ENCODE peak calls at places on chromosomes 16 and 17, in seven cellular contexts. Y is epithelial cell of esophagus, Q is AG04450, X is heart left ventricle, G is HAP-1, N is uterus, T is small intestine. M is an unnamed sample.

GRCh38 chr17:45288825-45289224 is 26.9 kb upstream of the SPATA32 start:
- DNase-seq in Y (no peak), Q (no peak), X (peak; percentile 64), G (no peak), N (peak; percentile 56), T (peak; percentile 45), M (no peak)

GRCh38 chr17:37358098-37358829 is 17.5 kb upstream of the C17orf78 start:
- DNase-seq in Y (peak; percentile 43), Q (no peak), X (peak; percentile 37), G (peak; percentile 79), N (peak; percentile 47), T (peak; percentile 58), M (no peak)

GRCh38 chr16:85002643-85003042 is 8.7 kb downstream of the ZDHHC7 start:
- DNase-seq in Y (no peak), Q (no peak), X (peak; percentile 48), G (no peak), N (no peak), T (no peak), M (no peak)

GRCh38 chr16:69818811-69819587 is 56.9 kb downstream of the WWP2 start:
- DNase-seq in Y (no peak), Q (no peak), X (no peak), G (no peak), N (no peak), T (no peak), M (no peak)

GRCh38 chr17:77837917-77838316 is 120.6 kb upstream of the TNRC6C start:
- DNase-seq in Y (no peak), Q (no peak), X (no peak), G (no peak), N (no peak), T (no peak), M (no peak)

GRCh38 chr16:10390330-10390729 is 4.5 kb downstream of the ATF7IP2 start:
- DNase-seq in Y (no peak), Q (no peak), X (no peak), G (no peak), N (no peak), T (no peak), M (no peak)

GRCh38 chr16:68234188-68235104 is 1.5 kb downstream of the ESRP2 start:
- DNase-seq in Y (peak; percentile 93), Q (no peak), X (peak; percentile 23), G (no peak), N (peak; percentile 18), T (peak; percentile 92), M (no peak)

GRCh38 chr17:43560461-43561427 is 14.6 kb upstream of the ETV4 start:
- DNase-seq in Y (no peak), Q (no peak), X (no peak), G (no peak), N (no peak), T (no peak), M (no peak)

GRCh38 chr17:16923904-16924700 is 47.8 kb downstream of the TNFRSF13B start:
- DNase-seq in Y (no peak), Q (no peak), X (no peak), G (no peak), N (no peak), T (no peak), M (no peak)

GRCh38 chr17:61000911-61001310 is 323.3 kb downstream of the BCAS3 start:
- DNase-seq in Y (peak; percentile 2), Q (peak; percentile 26), X (no peak), G (no peak), N (no peak), T (no peak), M (no peak)

GRCh38 chr17:40451420-40451819 is 8.2 kb downstream of the IGFBP4 start:
- DNase-seq in Y (no peak), Q (peak; percentile 84), X (peak; percentile 82), G (no peak), N (peak; percentile 93), T (no peak), M (no peak)

GRCh38 chr16:14003119-14003570 is 68.0 kb upstream of the MRTFB start:
- DNase-seq in Y (peak; percentile 94), Q (no peak), X (peak; percentile 77), G (peak; percentile 75), N (peak; percentile 68), T (no peak), M (no peak)
- H3K4me3 ChIP-seq in Y (no peak overlapping the region), Q (peak overlapping the region; percentile 45), X (peak overlapping the region; percentile 45), G (peak overlapping the region; percentile 7), N (peak overlapping the region; percentile 32), T (no peak overlapping the region), M (peak overlapping the region; percentile 19)

DNA sequence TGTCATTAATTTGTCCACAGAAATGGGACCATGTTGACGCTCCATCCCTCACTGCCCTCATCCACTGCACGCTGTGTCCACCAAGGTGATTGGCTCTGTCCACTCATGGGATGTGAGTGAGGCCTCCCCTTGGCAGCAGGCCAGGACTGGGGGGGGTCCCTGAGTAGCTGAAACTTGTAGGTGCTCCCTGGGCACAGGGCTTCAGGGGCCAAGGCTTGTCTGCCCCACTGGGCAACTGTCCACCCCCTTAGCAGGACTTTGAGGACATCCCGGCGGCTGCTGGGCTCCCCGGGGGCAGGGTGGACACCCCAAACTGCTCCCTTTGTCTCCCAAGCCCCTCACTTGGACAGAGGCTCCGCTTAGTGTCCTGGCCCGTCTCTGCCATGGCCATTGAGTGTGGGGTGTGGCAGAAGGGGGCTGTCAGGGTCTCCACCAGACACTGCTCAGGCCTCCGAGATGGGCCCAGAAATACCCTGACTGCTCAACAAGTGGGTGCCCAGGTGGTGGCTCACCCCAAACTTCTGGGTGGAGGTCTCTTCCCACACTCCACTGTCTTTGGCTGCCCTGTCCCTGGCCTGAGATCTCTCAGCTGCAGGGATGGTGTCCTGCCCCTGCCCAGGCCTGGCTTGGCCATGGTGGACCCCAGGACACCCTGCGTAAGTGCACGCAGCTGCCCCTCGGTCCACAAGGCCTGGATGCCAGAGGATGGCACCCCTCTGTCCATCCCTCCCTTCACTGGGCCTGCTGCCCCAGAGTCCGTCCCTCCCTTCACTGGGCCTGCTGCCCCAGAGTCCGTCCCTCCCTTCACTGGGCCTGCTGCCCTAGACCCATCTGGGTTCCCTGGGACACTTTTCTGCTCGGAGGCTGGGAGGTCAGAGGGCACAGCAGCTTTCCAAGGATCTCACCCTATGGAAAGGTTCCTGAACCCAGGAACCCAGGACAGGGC is 2.9 kb upstream of the RAB40C start:
- DNase-seq in Y (no peak), Q (no peak), X (no peak), G (no peak), N (peak; percentile 38), T (no peak), M (no peak)
- H3K4me3 ChIP-seq in Y (peak overlapping the region; percentile 7), Q (no peak overlapping the region), X (no peak overlapping the region), G (no peak overlapping the region), N (no peak overlapping the region), T (no peak overlapping the region), M (no peak overlapping the region)

DNA sequence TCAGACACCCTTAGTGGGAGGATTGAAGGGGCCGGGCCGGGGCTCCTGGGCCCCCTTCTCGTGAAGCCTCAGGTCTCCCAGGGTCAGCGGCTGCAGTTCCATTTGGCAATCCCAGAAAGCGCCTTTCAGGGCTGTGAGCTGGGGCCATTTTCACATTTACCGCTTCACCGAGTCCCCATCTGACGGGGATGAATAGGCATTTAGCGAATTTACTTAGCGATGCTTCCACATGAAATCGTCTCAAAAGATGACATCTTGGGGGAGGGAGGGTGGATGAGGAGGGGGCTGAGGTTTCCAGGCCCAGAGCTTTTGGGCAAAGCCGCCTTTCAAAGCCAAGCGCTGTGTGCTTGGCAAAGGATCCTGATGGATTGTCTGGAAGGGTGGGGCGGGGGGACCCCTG is 309.7 kb downstream of the XYLT1 start:
- DNase-seq in Y (no peak), Q (no peak), X (no peak), G (no peak), N (no peak), T (no peak), M (no peak)
- H3K4me3 ChIP-seq in Y (no peak overlapping the region), Q (no peak overlapping the region), X (no peak overlapping the region), G (no peak overlapping the region), N (no peak overlapping the region), T (no peak overlapping the region), M (no peak overlapping the region)

GRCh38 chr17:31738067-31738466 is 121.0 kb downstream of the COPRS start:
- DNase-seq in Y (no peak), Q (no peak), X (no peak), G (no peak), N (no peak), T (peak; percentile 17), M (no peak)

GRCh38 chr17:31741371-31741770 is 117.7 kb downstream of the COPRS start:
- DNase-seq in Y (no peak), Q (no peak), X (no peak), G (no peak), N (no peak), T (no peak), M (no peak)

GRCh38 chr17:31739300-31739699 is 119.7 kb downstream of the COPRS start:
- DNase-seq in Y (peak; percentile 66), Q (peak; percentile 59), X (no peak), G (no peak), N (no peak), T (no peak), M (no peak)

GRCh38 chr17:31738488-31738887 is 120.6 kb downstream of the COPRS start:
- DNase-seq in Y (no peak), Q (no peak), X (peak; percentile 40), G (no peak), N (no peak), T (no peak), M (no peak)

GRCh38 chr17:31740611-31741082 is 118.4 kb downstream of the COPRS start:
- DNase-seq in Y (no peak), Q (peak; percentile 76), X (no peak), G (peak; percentile 26), N (no peak), T (no peak), M (peak; percentile 66)
- H3K4me3 ChIP-seq in Y (no peak overlapping the region), Q (no peak overlapping the region), X (no peak overlapping the region), G (no peak overlapping the region), N (no peak overlapping the region), T (no peak overlapping the region), M (no peak overlapping the region)

DNA sequence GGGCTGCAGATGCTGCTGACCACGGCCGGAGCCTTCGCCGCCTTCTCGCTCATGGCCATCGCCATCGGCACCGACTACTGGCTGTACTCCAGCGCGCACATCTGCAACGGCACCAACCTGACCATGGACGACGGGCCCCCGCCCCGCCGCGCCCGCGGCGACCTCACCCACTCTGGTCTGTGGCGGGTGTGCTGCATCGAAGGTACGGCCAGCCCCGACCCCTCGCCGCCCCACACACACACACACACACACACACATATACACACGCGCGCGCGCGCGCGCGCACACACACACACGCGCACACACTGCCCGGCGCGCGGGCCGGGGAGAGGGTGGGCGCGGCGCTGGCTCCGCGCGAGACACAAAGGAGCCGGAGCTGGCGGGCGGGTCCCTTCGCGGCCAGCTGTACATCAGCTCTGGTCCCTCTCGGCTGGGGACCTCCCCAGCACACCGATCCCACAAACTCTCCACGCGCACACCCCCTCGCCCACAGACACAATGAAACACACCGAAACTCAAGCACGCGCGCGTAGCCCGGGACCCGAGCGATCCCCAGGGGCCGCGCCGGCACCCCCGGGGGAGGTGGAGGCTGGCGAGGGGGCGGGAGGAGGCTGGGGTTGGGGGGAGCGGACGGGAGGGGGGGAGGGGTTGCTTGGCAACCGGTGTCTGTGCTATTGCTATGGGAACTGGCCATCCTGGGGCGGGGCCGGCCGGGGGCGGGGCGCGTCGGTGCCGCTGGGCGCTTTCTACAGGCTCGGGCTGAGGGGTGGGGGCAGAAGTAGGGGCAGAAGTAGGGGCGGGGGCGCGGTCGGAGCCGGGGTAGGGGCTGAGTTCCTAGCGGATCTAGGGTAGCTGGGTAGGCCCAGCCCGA is 658 bp downstream of the CACNG4 start:
- DNase-seq in Y (no peak), Q (no peak), X (no peak), G (no peak), N (no peak), T (no peak), M (no peak)
- H3K4me3 ChIP-seq in Y (peak overlapping the region; percentile 38), Q (peak overlapping the region; percentile 51), X (peak overlapping the region; percentile 51), G (peak overlapping the region; percentile 26), N (peak overlapping the region; percentile 28), T (peak overlapping the region; percentile 46), M (peak overlapping the region; percentile 49)

DNA sequence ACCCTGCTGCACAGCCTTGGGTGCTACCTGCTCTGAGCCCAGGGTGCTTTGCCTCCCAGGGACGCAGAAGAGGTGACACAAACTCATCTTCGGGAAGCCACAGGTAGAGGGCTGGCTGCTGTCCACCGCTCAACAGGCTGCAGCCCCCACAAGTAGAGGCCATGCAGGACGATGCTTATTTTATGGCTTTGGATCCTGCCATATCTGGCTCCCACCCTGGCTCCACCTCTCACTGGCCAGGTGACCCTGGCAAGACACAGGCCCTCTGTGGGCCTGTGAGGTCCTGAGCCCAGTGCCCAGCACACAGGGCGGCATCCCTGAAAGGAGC is 11.3 kb upstream of the BCAR1 start:
- DNase-seq in Y (no peak), Q (no peak), X (no peak), G (no peak), N (no peak), T (no peak), M (no peak)
- H3K4me3 ChIP-seq in Y (no peak overlapping the region), Q (peak overlapping the region; percentile 17), X (peak overlapping the region; percentile 7), G (no peak overlapping the region), N (no peak overlapping the region), T (no peak overlapping the region), M (peak overlapping the region; percentile 6)

M was measured in retinal pigment epithelial cell.